ENCODE peak calls at places on chromosome 18, in six cellular contexts. Y is neuronal stem cell, P is mesendoderm, I is H9, H is H1, X is mesenchymal stem cell. E is an unnamed sample.

GRCh38 chr18:61402761-61403160 is 69.5 kb downstream of the CDH20 start:
- DNase-seq in Y (no peak), P (no peak), I (no peak), H (no peak), X (no peak), E (no peak)

GRCh38 chr18:741931-742512 is 29.6 kb upstream of the ENOSF1 start:
- DNase-seq in Y (no peak), P (peak), I (no peak), H (no peak), X (peak), E (peak)

GRCh38 chr18:43534511-43534910 is 257.2 kb upstream of the SYT4 start:
- DNase-seq in Y (no peak), P (peak), I (no peak), H (no peak), X (peak), E (no peak)

GRCh38 chr18:63617049-63617995 is 26.7 kb downstream of the SERPINB4 start:
- DNase-seq in Y (no peak), P (peak), I (no peak), H (no peak), X (no peak), E (no peak)

GRCh38 chr18:30988440-30988839 is 54.1 kb downstream of the DSC3 start:
- DNase-seq in Y (no peak), P (no peak), I (no peak), H (no peak), X (no peak), E (no peak)

GRCh38 chr18:4960578-4960977 is 236.5 kb downstream of the AKAIN1 start:
- DNase-seq in Y (no peak), P (no peak), I (no peak), H (no peak), X (no peak), E (no peak)

GRCh38 chr18:57728941-57729511 is 74.1 kb downstream of the ATP8B1 start:
- DNase-seq in Y (no peak), P (no peak), I (no peak), H (no peak), X (no peak), E (peak)

GRCh38 chr18:61842146-61842545 is 50.7 kb downstream of the RNF152 start:
- DNase-seq in Y (peak), P (no peak), I (no peak), H (no peak), X (no peak), E (no peak)

GRCh38 chr18:2306641-2307040 is 264.7 kb downstream of the METTL4 start:
- DNase-seq in Y (no peak), P (no peak), I (no peak), H (no peak), X (no peak), E (no peak)

GRCh38 chr18:26865557-26865956 is at the start of gene AQP4:
- DNase-seq in Y (no peak), P (no peak), I (peak), H (no peak), X (no peak), E (no peak)

GRCh38 chr18:25686960-25687520 is 335.1 kb upstream of the ZNF521 start:
- DNase-seq in Y (no peak), P (no peak), I (no peak), H (no peak), X (no peak), E (peak)

GRCh38 chr18:74196220-74197119 is 48.1 kb downstream of the TIMM21 start:
- DNase-seq in Y (peak), P (peak), I (peak), H (no peak), X (peak), E (peak)

GRCh38 chr18:79458131-79458838 is 62.6 kb downstream of the NFATC1 start:
- DNase-seq in Y (peak), P (peak), I (no peak), H (no peak), X (peak), E (peak)

GRCh38 chr18:31042391-31043181 is at the start of gene DSC3:
- DNase-seq in Y (peak), P (peak), I (peak), H (no peak), X (peak), E (no peak)

GRCh38 chr18:65091737-65092329 is 659.0 kb upstream of the CDH7 start:
- DNase-seq in Y (peak), P (peak), I (peak), H (peak), X (peak), E (peak)

GRCh38 chr18:49491534-49491856 is 4.5 kb upstream of the C18orf32 start:
- DNase-seq in Y (no peak), P (no peak), I (no peak), H (no peak), X (no peak), E (no peak)

GRCh38 chr18:9734189-9734588 is 26.1 kb downstream of the RAB31 start:
- DNase-seq in Y (no peak), P (peak), I (no peak), H (no peak), X (no peak), E (no peak)

GRCh38 chr18:56639094-56639361 is 636 bp upstream of the TXNL1 start:
- DNase-seq in Y (no peak), P (no peak), I (no peak), H (no peak), X (no peak), E (no peak)

GRCh38 chr18:51727780-51728179 is 530.3 kb upstream of the MEX3C start:
- DNase-seq in Y (no peak), P (no peak), I (no peak), H (no peak), X (no peak), E (no peak)

GRCh38 chr18:56314396-56314795 is 324.0 kb downstream of the TXNL1 start:
- DNase-seq in Y (no peak), P (peak), I (no peak), H (no peak), X (no peak), E (peak)

GRCh38 chr18:62281684-62282083 is 43.4 kb upstream of the TNFRSF11A start:
- DNase-seq in Y (no peak), P (no peak), I (no peak), H (no peak), X (peak), E (peak)

GRCh38 chr18:79644006-79644665 is 35.5 kb upstream of the CTDP1 start:
- DNase-seq in Y (peak), P (peak), I (peak), H (no peak), X (peak), E (peak)

GRCh38 chr18:8081872-8082553 is 514.9 kb downstream of the PTPRM start:
- DNase-seq in Y (no peak), P (no peak), I (no peak), H (no peak), X (no peak), E (no peak)

GRCh38 chr18:56112013-56112749 is 524.2 kb upstream of the TCF4 start:
- DNase-seq in Y (no peak), P (no peak), I (no peak), H (no peak), X (no peak), E (peak)

GRCh38 chr18:7608798-7609197 is 41.7 kb downstream of the PTPRM start:
- DNase-seq in Y (no peak), P (no peak), I (no peak), H (no peak), X (peak), E (peak)

GRCh38 chr18:35653392-35653791 is 71.9 kb downstream of the GALNT1 start:
- DNase-seq in Y (no peak), P (no peak), I (no peak), H (no peak), X (no peak), E (no peak)

GRCh38 chr18:9437049-9437448 is 38.3 kb upstream of the RALBP1 start:
- DNase-seq in Y (no peak), P (no peak), I (no peak), H (no peak), X (peak), E (peak)

GRCh38 chr18:74230922-74231714 is 60.6 kb downstream of the CYB5A start:
- DNase-seq in Y (no peak), P (no peak), I (no peak), H (no peak), X (no peak), E (no peak)

GRCh38 chr18:77033575-77033974 is 99.0 kb downstream of the MBP start:
- DNase-seq in Y (no peak), P (no peak), I (no peak), H (no peak), X (no peak), E (no peak)
- H2BK15ac ChIP-seq in Y (no peak), P (no peak), I (no peak), H (no peak), X (no peak), E (no peak)

DNA sequence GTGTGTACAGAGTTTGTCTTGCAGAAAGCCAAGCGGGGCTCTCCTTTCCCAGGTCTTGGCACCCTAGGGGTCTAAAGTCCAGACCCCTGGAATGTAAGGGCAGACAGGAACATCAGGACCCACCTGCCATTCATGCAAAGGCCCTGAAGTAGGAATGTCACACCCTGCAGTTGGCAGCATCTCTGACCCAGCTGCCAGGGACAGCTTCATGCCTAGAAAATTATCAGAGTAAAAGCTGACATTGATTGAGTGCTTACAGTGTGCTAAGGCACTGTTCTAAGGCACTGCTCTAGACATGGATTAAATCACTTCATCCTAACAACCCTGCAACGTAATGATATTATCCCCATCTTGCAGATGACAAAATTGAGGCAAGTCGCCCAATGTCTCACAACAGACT is 24.7 kb upstream of the SLC14A2 start:
- DNase-seq in Y (no peak), P (no peak), I (no peak), H (no peak), X (no peak), E (no peak)
- H3K9ac ChIP-seq in Y (no peak), P (no peak), I (no peak), H (no peak), X (peak), E (peak)

DNA sequence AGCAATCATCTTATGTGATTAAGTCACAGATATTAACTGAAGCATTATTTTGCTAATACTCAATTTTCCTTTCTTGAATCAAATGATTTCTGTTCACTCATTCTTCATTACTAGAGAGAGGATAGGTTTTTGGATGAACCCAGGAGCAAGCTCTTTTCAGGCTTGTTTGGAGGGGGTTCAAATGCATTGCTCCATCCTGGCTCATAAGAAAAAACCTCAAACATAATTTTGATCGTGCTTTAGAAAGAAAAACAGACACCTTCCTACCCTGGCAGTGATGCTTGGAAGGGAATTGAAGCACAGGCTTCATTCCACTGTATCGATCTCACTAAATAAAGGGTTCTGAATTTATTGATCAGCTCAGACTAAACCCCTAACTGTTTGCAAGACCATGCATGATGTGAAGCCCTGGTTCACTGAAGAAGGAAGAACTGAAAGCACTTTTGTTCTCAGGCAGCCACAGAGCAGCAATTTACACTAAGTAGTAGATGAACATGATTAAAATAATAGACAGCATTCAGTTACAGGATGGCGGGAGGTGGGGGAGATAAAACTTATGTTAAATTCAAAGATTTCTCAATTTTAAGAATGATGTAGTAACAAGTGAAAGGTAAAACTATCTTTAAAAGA is 53.4 kb downstream of the CDH2 start:
- DNase-seq in Y (no peak), P (no peak), I (no peak), H (no peak), X (no peak), E (no peak)
- H2BK15ac ChIP-seq in Y (no peak), P (no peak), I (no peak), H (no peak), X (no peak), E (peak)

DNA sequence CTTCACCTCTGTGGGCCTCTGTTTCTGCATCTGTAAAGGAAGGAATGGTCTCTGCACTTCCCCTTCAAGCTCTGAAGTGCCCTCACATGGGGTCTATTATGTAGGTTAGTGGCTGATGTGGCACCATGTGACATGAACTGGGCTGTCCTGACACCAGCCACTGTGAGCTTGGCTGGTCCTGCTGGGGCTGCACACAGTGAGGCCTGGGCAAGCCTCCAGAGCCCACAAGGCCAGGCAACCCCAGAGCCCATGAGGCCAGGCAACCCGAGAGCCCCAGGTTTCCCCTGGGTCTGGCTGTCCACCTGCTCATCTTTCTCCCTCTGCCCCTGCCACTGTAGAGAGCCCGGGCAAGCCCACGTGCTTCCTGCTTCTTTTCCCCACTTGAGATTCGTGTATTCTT is 150.1 kb upstream of the SMAD2 start:
- DNase-seq in Y (no peak), P (no peak), I (peak), H (no peak), X (no peak), E (no peak)
- H3K9ac ChIP-seq in Y (no peak), P (no peak), I (no peak), H (no peak), X (no peak), E (no peak)

DNA sequence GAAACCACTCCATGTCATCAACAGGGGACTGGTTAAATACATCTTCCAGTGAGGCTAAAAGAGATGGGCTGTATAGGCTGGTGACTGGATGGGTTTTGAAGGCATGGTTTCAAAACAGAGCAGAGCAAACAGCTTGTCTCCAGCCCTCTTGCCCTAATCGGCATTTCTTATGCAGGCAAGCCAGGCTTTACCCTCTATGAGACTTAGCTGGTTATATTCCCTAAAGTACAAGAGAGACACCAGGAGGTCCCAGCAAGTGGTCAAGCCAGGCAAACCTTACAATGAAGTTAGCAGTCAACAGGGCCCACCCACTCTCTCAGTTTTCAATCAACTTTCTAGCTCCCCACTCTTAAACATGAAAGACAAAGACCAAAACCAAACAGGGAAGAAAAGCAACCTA is 19.0 kb downstream of the OSBPL1A start:
- DNase-seq in Y (no peak), P (no peak), I (no peak), H (peak), X (no peak), E (no peak)
- H2BK15ac ChIP-seq in Y (no peak), P (no peak), I (no peak), H (no peak), X (no peak), E (no peak)

GRCh38 chr18:60197233-60197632 is 175.3 kb downstream of the MC4R start:
- DNase-seq in Y (no peak), P (no peak), I (no peak), H (no peak), X (no peak), E (no peak)

GRCh38 chr18:60198063-60198462 is 174.5 kb downstream of the MC4R start:
- DNase-seq in Y (no peak), P (no peak), I (no peak), H (no peak), X (peak), E (peak)

GRCh38 chr18:60199505-60199904 is 173.1 kb downstream of the MC4R start:
- DNase-seq in Y (no peak), P (no peak), I (no peak), H (no peak), X (no peak), E (no peak)

GRCh38 chr18:60202702-60203101 is 169.9 kb downstream of the MC4R start:
- DNase-seq in Y (no peak), P (no peak), I (no peak), H (no peak), X (no peak), E (no peak)

DNA sequence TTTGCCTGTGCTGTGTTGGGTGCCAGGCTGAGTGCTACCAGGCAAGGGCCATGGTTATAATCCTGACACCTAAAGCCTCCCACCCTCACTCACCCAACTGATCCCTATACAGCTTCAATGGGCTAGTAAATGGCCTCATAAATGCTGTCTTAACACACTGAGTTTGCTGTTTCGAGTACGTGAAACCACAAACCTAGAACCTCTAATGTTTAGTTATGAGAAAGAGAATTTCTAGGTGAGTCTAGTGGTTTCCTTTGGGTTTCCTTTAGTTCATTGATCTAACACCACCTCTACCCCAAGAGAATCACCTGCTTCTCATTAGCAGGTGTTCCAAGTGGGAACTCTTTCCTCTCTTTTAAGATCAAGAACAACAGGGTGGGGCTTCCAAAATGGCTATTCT is 172.0 kb downstream of the MC4R start:
- DNase-seq in Y (no peak), P (no peak), I (no peak), H (no peak), X (no peak), E (no peak)
- H3K9ac ChIP-seq in Y (no peak), P (no peak), I (no peak), H (no peak), X (no peak), E (no peak)

GRCh38 chr18:22307528-22307927 is 110.2 kb downstream of the CTAGE1 start:
- DNase-seq in Y (no peak), P (no peak), I (no peak), H (no peak), X (no peak), E (no peak)
- H2BK15ac ChIP-seq in Y (no peak), P (no peak), I (no peak), H (no peak), X (no peak), E (no peak)